ENCODE peak calls at places on chromosomes 11 and 22, in seven cellular contexts. Z is H1, M is lower lobe of right lung, K is heart left ventricle, N is A549, O is SK-N-SH, D is AG10803. E is an unnamed sample.
A peak's percentile ranks its signal among the peaks of the same experiment; 100 is the strongest.

GRCh38 chr11:47590026-47590861 is 3.8 kb downstream of the FAM180B start:
- DNase-seq in Z (peak; percentile 56), M (no peak), K (no peak), N (no peak), O (no peak), D (no peak), E (no peak)

GRCh38 chr11:64150481-64151239 is 15.3 kb downstream of the MACROD1 start:
- DNase-seq in Z (no peak), M (no peak), K (peak; percentile 63), N (no peak), O (no peak), D (no peak), E (no peak)

GRCh38 chr11:128714881-128715280 is 21.0 kb downstream of the FLI1 start:
- DNase-seq in Z (no peak), M (no peak), K (no peak), N (no peak), O (no peak), D (peak; percentile 99), E (no peak)

GRCh38 chr11:34647532-34647931 is 26.6 kb downstream of the EHF start:
- DNase-seq in Z (no peak), M (no peak), K (no peak), N (peak; percentile 37), O (no peak), D (peak; percentile 12), E (no peak)

GRCh38 chr11:119433369-119433749 is 10.4 kb upstream of the THY1 start:
- DNase-seq in Z (no peak), M (no peak), K (no peak), N (no peak), O (no peak), D (peak; percentile 62), E (no peak)

GRCh38 chr11:9014826-9015225 is 11.0 kb upstream of the NRIP3 start:
- DNase-seq in Z (no peak), M (no peak), K (no peak), N (no peak), O (no peak), D (no peak), E (no peak)

GRCh38 chr11:109088061-109088460 is 333.9 kb upstream of the C11orf87 start:
- DNase-seq in Z (no peak), M (no peak), K (no peak), N (no peak), O (no peak), D (no peak), E (no peak)

GRCh38 chr22:17777005-17777716 is 2.9 kb upstream of the BID start:
- DNase-seq in Z (no peak), M (peak; percentile 75), K (peak; percentile 44), N (no peak), O (no peak), D (no peak), E (no peak)

GRCh38 chr11:122071680-122072321 is 44.2 kb downstream of the BLID start:
- DNase-seq in Z (no peak), M (no peak), K (no peak), N (no peak), O (no peak), D (no peak), E (no peak)

GRCh38 chr11:12122083-12122482 is 11.7 kb downstream of the MICAL2 start:
- DNase-seq in Z (peak; percentile 58), M (peak; percentile 56), K (no peak), N (peak; percentile 50), O (no peak), D (no peak), E (no peak)

GRCh38 chr22:46696614-46697013 is 41.4 kb downstream of the CERK start:
- DNase-seq in Z (no peak), M (no peak), K (no peak), N (no peak), O (peak; percentile 38), D (no peak), E (no peak)

GRCh38 chr22:40487663-40488249 is 117.4 kb downstream of the SGSM3 start:
- DNase-seq in Z (no peak), M (no peak), K (no peak), N (peak; percentile 50), O (peak; percentile 31), D (peak; percentile 45), E (no peak)

GRCh38 chr22:30881361-30882180 is 87.0 kb downstream of the MORC2 start:
- DNase-seq in Z (no peak), M (peak; percentile 34), K (peak; percentile 56), N (peak; percentile 13), O (peak; percentile 60), D (no peak), E (peak; percentile 59)

GRCh38 chr11:47907499-47907898 is 59.3 kb upstream of the NUP160 start:
- DNase-seq in Z (no peak), M (no peak), K (no peak), N (no peak), O (no peak), D (peak; percentile 42), E (no peak)

GRCh38 chr11:67167086-67167485 is 48.0 kb downstream of the KDM2A start:
- DNase-seq in Z (no peak), M (no peak), K (no peak), N (no peak), O (no peak), D (peak; percentile 16), E (no peak)

GRCh38 chr11:19713221-19714092 is 820 bp downstream of the NAV2 start:
- DNase-seq in Z (peak; percentile 79), M (peak; percentile 48), K (no peak), N (no peak), O (peak; percentile 34), D (no peak), E (no peak)

GRCh38 chr11:122339661-122340060 is 223.6 kb upstream of the BLID start:
- DNase-seq in Z (no peak), M (no peak), K (no peak), N (no peak), O (peak; percentile 14), D (no peak), E (no peak)

GRCh38 chr11:47895035-47895434 is 46.9 kb upstream of the NUP160 start:
- DNase-seq in Z (no peak), M (no peak), K (no peak), N (no peak), O (no peak), D (no peak), E (no peak)

GRCh38 chr11:134253189-134253993 is at the start of the genes ACAD8 and THYN1:
- DNase-seq in Z (peak; percentile 94), M (peak; percentile 98), K (peak; percentile 98), N (peak; percentile 90), O (peak; percentile 99), D (peak; percentile 94), E (peak; percentile 91)

GRCh38 chr11:134254433-134254832 is 1.1 kb downstream of the ACAD8 start:
- DNase-seq in Z (no peak), M (no peak), K (no peak), N (no peak), O (no peak), D (no peak), E (no peak)

GRCh38 chr11:134260503-134260902 is 7.1 kb downstream of the ACAD8 start:
- DNase-seq in Z (no peak), M (no peak), K (no peak), N (no peak), O (no peak), D (no peak), E (no peak)

GRCh38 chr11:134258577-134258976 is 5.2 kb downstream of the ACAD8 start:
- DNase-seq in Z (no peak), M (no peak), K (no peak), N (no peak), O (no peak), D (no peak), E (no peak)

GRCh38 chr11:134257101-134257500 is 3.7 kb downstream of the ACAD8 start:
- DNase-seq in Z (no peak), M (no peak), K (no peak), N (no peak), O (no peak), D (no peak), E (no peak)
- TF ChIP-seq CTCF in Z (no peak), M (no peak), K (no peak), N (no peak), O (no peak), D (no peak), E (no peak)

GRCh38 chr22:37509026-37509886 is 10.0 kb downstream of the CARD10 start:
- DNase-seq in Z (no peak), M (no peak), K (no peak), N (no peak), O (peak; percentile 70), D (no peak), E (no peak)

GRCh38 chr22:37507731-37508130 is 11.5 kb downstream of the CARD10 start:
- DNase-seq in Z (no peak), M (no peak), K (no peak), N (no peak), O (no peak), D (no peak), E (no peak)

GRCh38 chr22:37510046-37510445 is 9.2 kb downstream of the CARD10 start:
- DNase-seq in Z (no peak), M (no peak), K (no peak), N (no peak), O (no peak), D (no peak), E (no peak)

GRCh38 chr22:37505989-37506388 is 13.2 kb downstream of the CARD10 start:
- DNase-seq in Z (no peak), M (no peak), K (no peak), N (no peak), O (no peak), D (no peak), E (no peak)

DNA sequence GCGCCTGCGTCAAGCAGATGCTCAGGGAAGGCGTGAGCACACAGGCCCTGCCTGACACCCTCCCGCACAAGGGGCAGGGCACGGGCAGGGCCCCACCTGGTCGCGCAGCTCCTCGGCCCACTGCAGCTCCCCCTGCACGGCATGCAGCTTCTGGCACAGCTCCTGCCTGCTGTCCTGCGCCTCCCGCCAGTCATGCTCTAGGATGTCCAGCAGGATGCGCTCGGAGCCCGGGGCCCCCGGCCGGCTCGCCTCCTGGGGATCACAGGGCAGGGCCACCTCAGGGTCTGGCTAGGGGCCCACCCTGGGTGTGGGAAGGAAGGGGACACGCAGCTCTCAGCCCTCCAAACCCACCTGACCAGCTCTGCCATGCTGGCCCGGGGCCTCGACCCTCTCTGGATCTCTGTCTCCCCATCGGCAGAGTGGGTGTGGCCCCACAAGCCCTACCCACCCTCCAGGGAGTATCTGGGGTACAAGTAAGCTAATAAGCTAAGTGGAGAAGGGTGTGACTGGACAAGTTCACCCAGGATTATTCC is 10.7 kb downstream of the CARD10 start:
- DNase-seq in Z (no peak), M (no peak), K (peak; percentile 58), N (no peak), O (no peak), D (no peak), E (no peak)
- TF ChIP-seq CTCF in Z (no peak), M (peak; percentile 36), K (peak; percentile 31), N (no peak), O (no peak), D (no peak), E (no peak)

GRCh38 chr11:28448186-28448585 is 340.0 kb downstream of the METTL15 start:
- DNase-seq in Z (no peak), M (no peak), K (no peak), N (peak; percentile 2), O (no peak), D (peak; percentile 49), E (no peak)

GRCh38 chr11:28442113-28442512 is 333.9 kb downstream of the METTL15 start:
- DNase-seq in Z (no peak), M (no peak), K (no peak), N (peak; percentile 37), O (no peak), D (peak; percentile 30), E (no peak)

GRCh38 chr11:28447226-28447625 is 339.0 kb downstream of the METTL15 start:
- DNase-seq in Z (no peak), M (no peak), K (no peak), N (peak; percentile 6), O (no peak), D (peak; percentile 36), E (no peak)
- TF ChIP-seq CTCF in Z (no peak), M (no peak), K (no peak), N (no peak), O (no peak), D (no peak), E (no peak)

GRCh38 chr11:74504100-74504691 is 10.7 kb upstream of the LIPT2 start:
- DNase-seq in Z (no peak), M (no peak), K (no peak), N (peak; percentile 28), O (no peak), D (no peak), E (no peak)
- TF ChIP-seq CTCF in Z (no peak), M (no peak), K (no peak), N (no peak), O (no peak), D (no peak), E (no peak)

E was measured in mesothelial cell of epicardium.